ENCODE peak calls at places on chromosomes 3 and 15, in five cellular contexts. B is K562, D is SK-N-SH, T is IMR-90, G is HepG2. E is an unnamed sample.

GRCh38 chr15:101675796-101676582 is 23.8 kb upstream of the TM2D3 start:
- DNase-seq in G (no peak), B (no peak), D (no peak), T (peak; percentile 89), E (no peak)

GRCh38 chr15:38714309-38715072 is 149.9 kb upstream of the RASGRP1 start:
- DNase-seq in T (peak; percentile 96), G (no peak), B (no peak), D (no peak), E (no peak)

GRCh38 chr3:37864904-37865303 is 3.2 kb downstream of the CTDSPL start:
- DNase-seq in B (no peak), D (no peak), T (no peak), G (peak; percentile 30), E (no peak)

GRCh38 chr3:51389423-51390183 is 1.5 kb upstream of the RBM15B start:
- DNase-seq in G (peak; percentile 42), B (peak; percentile 62), T (peak; percentile 50), D (peak; percentile 84), E (no peak)

GRCh38 chr3:64354221-64354620 is 129.0 kb upstream of the PRICKLE2 start:
- DNase-seq in T (peak; percentile 47), D (no peak), B (no peak), G (no peak), E (no peak)

GRCh38 chr15:47731230-47731629 is 13.9 kb downstream of the SEMA6D start:
- DNase-seq in G (no peak), B (no peak), T (no peak), D (no peak), E (no peak)

GRCh38 chr15:90001062-90001682 is at the start of gene ZNF710:
- DNase-seq in D (peak; percentile 91), T (peak; percentile 66), G (no peak), B (peak; percentile 67), E (no peak)

GRCh38 chr3:80688814-80689213 is 921.0 kb upstream of the ROBO1 start:
- DNase-seq in G (peak; percentile 19), T (no peak), B (no peak), D (peak; percentile 7), E (no peak)

GRCh38 chr3:43994594-43995077 is 247.1 kb upstream of the TOPAZ1 start:
- DNase-seq in D (no peak), T (no peak), B (no peak), G (no peak), E (no peak)

GRCh38 chr15:48563944-48564343 is 81.6 kb downstream of the FBN1 start:
- DNase-seq in B (no peak), D (no peak), G (no peak), T (no peak), E (no peak)

GRCh38 chr15:68433551-68433950 is 1.6 kb upstream of the ITGA11 start:
- DNase-seq in G (no peak), B (no peak), D (no peak), T (no peak), E (no peak)

GRCh38 chr3:55333923-55334322 is 153.2 kb downstream of the WNT5A start:
- DNase-seq in B (no peak), T (peak; percentile 84), D (no peak), G (no peak), E (no peak)

GRCh38 chr15:58283302-58283701 is 145.1 kb downstream of the AQP9 start:
- DNase-seq in T (no peak), B (no peak), D (no peak), G (no peak), E (no peak)

GRCh38 chr15:65641723-65642475 is 20.2 kb downstream of the SLC24A1 start:
- DNase-seq in D (peak; percentile 25), T (no peak), B (no peak), G (peak; percentile 12), E (no peak)

GRCh38 chr3:149314807-149315578 is 18.4 kb downstream of the TM4SF18 start:
- DNase-seq in D (no peak), G (peak; percentile 71), B (no peak), T (peak; percentile 82), E (no peak)

GRCh38 chr3:141151439-141151838 is 80.2 kb upstream of the PXYLP1 start:
- DNase-seq in D (no peak), T (no peak), B (no peak), G (no peak), E (no peak)
- TF ChIP-seq MXI1 in D (no peak), T (no peak), B (no peak), G (no peak), E (no peak)

GRCh38 chr15:87121357-87121756 is 1041.7 kb downstream of the AGBL1 start:
- DNase-seq in T (no peak), D (no peak), B (no peak), G (no peak), E (no peak)
- TF ChIP-seq MXI1 in T (no peak), D (no peak), B (no peak), G (no peak), E (no peak)

DNA sequence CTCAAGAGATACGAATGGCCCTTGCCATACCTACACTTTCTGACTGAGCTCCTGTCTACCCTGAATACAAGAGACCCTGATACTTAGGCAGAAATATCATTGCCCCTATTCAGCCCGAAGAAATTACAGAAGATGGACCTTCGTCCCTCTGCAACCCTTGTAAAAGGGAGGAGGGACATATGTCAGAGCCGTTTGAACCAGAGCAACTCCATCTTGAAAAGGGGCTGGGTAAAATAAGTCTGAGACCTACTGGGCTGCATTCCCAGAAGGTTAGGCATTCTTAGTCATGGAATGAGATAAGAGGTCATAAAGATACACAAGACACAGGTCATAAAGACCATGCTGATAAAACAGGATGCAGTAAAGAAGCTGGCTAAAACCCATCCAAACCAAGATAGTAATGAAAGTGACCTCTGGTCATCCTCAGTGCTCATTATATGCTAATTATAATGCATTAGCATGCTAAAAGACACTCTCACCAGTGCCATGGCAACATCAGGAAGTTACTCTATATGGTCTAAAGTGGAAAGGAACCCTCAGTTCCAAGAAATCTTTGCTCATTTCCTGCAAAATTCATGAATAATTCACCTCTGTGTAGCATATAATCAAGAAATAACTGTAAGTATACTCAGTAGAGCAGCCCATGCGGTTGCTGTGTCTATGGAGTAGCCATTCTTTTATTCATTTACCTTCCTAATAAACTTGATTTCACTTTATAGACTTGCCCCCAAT is 49.7 kb upstream of the GPD1L start:
- DNase-seq in T (no peak), D (no peak), B (no peak), G (no peak), E (no peak)
- TF ChIP-seq MXI1 in T (no peak), D (no peak), B (no peak), G (no peak), E (no peak)

DNA sequence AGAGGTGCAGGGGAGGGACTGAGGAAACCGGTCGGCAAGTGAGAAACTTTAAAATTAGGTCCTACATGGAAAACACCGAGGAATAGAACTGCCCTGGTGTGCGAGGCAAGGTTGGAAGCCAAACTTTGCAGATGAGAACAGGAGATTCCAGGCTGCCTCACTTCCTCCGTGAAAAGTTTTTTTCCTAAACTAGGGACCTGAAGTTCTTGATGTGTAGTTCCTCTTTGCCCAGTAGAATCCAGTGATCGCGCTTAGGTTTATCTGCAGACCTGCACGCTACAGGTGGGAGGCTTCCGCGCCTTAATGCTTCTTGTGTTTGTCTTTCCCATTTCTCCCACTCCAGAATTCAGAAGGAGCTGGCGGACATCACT is 5.3 kb downstream of the UBE2E1 start:
- DNase-seq in B (no peak), D (no peak), G (peak; percentile 17), T (no peak), E (no peak)
- TF ChIP-seq MXI1 in B (no peak), D (no peak), G (no peak), T (no peak), E (no peak)

DNA sequence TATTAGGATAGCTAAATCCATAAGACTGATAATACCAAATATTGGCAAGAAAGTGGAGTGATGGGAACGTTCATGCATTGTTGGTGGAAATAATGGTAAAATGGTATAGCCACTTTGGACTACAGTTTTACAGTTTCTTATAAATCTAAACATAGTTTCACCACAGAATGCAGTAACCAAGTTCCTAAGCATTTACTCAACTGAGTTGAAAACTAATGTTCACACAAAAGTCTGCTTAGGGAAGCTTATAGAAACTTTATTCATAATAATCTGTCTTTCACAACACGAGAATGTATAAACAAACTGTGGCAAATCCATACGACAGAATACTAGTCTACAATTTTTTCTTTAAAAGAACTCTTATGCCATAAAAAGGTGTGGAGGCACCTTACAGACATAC is 969.3 kb downstream of the FHIT start:
- DNase-seq in T (peak; percentile 72), B (no peak), D (no peak), G (no peak), E (no peak)
- TF ChIP-seq MXI1 in T (no peak), B (no peak), D (no peak), G (no peak), E (no peak)

GRCh38 chr3:98893740-98894139 is 7.8 kb downstream of the DCBLD2 start:
- DNase-seq in D (peak; percentile 13), T (peak; percentile 28), G (no peak), B (no peak), E (no peak)
- TF ChIP-seq MXI1 in D (peak; percentile 9), T (no peak), G (no peak), B (no peak), E (no peak)

GRCh38 chr3:30707825-30708224 is 101.4 kb downstream of the TGFBR2 start:
- DNase-seq in T (no peak), D (no peak), B (no peak), G (no peak), E (no peak)

GRCh38 chr3:30711867-30712266 is 105.5 kb downstream of the TGFBR2 start:
- DNase-seq in D (no peak), G (no peak), B (no peak), T (no peak), E (no peak)

GRCh38 chr3:30710017-30710416 is 103.6 kb downstream of the TGFBR2 start:
- DNase-seq in G (no peak), B (no peak), T (no peak), D (no peak), E (no peak)

GRCh38 chr3:30704931-30705890 is 98.8 kb downstream of the TGFBR2 start:
- DNase-seq in T (no peak), B (no peak), G (no peak), D (no peak), E (no peak)

DNA sequence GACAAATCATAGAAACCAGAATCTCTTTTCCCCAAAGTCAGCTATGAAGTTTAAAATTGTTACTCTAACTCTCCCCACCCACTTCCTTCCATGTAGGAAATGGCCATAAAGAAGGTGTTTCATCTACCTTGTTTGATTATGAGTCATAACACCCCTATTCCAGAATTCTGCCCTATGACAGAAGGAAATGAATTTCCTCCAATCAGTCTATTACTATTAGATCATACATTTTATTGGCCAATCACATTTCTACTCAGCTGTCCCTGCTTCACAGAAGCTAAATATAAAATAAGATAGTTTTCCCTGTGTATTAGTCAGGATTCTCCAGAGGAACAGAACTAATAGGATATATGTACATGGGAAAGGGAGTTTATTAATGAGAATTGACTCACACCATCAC is 102.1 kb downstream of the TGFBR2 start:
- DNase-seq in D (no peak), B (no peak), G (no peak), T (no peak), E (no peak)
- TF ChIP-seq MXI1 in D (no peak), B (no peak), G (no peak), T (no peak), E (no peak)

E was measured in GM12878.